ENCODE peak calls at places on chromosomes 7 and 10, in four cellular contexts. V is mesendoderm, K is neural progenitor cell, I is cardiac muscle cell. W is an unnamed sample. For H3K4me1 and H3K27me3, the result is how much of the 10 kb centered on the place peaks cover.

GRCh38 chr7:757741-758163 is 30.7 kb upstream of the PRKAR1B start:
- DNase-seq in V (no peak), I (no peak), K (no peak), W (no peak)

GRCh38 chr7:100157334-100158228 is 942 bp downstream of the TRAPPC14 start:
- DNase-seq in I (peak), V (peak), K (peak), W (peak)

GRCh38 chr10:100579691-100580090 is 43.9 kb downstream of the HIF1AN start:
- DNase-seq in V (no peak), I (no peak), K (no peak), W (no peak)

GRCh38 chr7:140033036-140033435 is 29.7 kb downstream of the PARP12 start:
- DNase-seq in I (no peak), V (no peak), K (no peak), W (no peak)

GRCh38 chr10:71339796-71340589 is 20.9 kb downstream of the SLC29A3 start:
- DNase-seq in V (peak), I (no peak), K (no peak), W (no peak)

GRCh38 chr10:103067484-103067883 is 125.6 kb downstream of the NT5C2 start:
- DNase-seq in I (no peak), V (no peak), K (no peak), W (no peak)

GRCh38 chr10:86659161-86659691 is 4.9 kb downstream of the OPN4 start:
- DNase-seq in V (no peak), I (no peak), K (no peak), W (no peak)

GRCh38 chr10:29657719-29658274 is 23.0 kb upstream of the SVIL start:
- DNase-seq in K (no peak), I (no peak), V (no peak), W (peak)

GRCh38 chr7:76294344-76295024 is 8.0 kb upstream of the HSPB1 start:
- DNase-seq in I (peak), K (peak), V (peak), W (peak)

GRCh38 chr7:21651697-21652096 is 108.9 kb downstream of the DNAH11 start:
- DNase-seq in V (no peak), I (no peak), K (no peak), W (no peak)

GRCh38 chr7:81036871-81037270 is 118.0 kb upstream of the SEMA3C start:
- DNase-seq in K (no peak), I (no peak), V (no peak), W (no peak)

GRCh38 chr10:97102441-97102840 is 83.3 kb downstream of the SLIT1 start:
- DNase-seq in K (no peak), I (no peak), V (no peak), W (no peak)

GRCh38 chr10:36640626-36641025 is 484.8 kb upstream of the ANKRD30A start:
- DNase-seq in V (no peak), I (no peak), K (no peak), W (no peak)

DNA sequence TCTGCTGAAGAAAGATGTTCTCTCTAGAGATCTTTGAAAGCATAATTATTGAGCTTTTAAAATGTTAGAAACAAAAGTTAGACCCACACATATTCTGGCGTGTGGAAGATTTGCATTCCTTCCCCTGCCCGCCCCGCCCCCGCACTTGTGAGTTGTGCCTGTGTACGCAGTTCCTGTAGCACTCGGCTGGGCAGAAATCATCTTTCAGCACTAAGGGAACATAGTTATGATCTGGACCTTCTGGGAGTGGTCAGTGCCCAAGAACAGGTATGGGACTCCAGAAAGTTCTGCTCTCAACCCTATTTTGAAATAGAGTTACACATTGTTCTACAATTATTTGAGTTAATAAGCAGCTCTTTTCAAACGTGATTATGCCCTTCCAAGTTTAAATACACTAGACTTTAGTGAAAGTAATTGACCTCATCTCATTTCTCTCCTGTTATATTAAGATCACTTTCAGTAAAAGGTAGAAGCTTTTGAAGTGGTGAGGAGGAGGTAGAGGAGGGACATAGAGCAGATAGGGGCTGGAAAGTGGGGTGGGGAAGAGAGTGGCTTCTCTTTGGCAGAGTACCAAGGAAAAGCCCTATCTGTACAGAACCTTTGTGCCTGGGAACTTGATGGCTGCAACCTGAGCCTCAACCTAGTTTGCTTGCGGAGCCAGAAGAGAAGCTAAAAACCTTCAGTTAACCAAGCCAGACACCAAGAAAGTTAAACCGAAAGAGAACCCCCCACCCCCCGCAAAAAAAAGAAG is 5.7 kb downstream of the BLVRA start:
- DNase-seq in K (no peak), V (no peak), I (peak), W (no peak)
- H3K4me1 ChIP-seq in K (under half), V (under half), I (under half), W (under half)

GRCh38 chr7:84162584-84162983 is 32.0 kb downstream of the SEMA3A start:
- DNase-seq in I (no peak), K (no peak), V (no peak), W (no peak)

GRCh38 chr7:84157171-84157570 is 37.4 kb downstream of the SEMA3A start:
- DNase-seq in V (no peak), I (no peak), K (no peak), W (no peak)

GRCh38 chr7:84162125-84162524 is 32.5 kb downstream of the SEMA3A start:
- DNase-seq in V (no peak), K (no peak), I (no peak), W (no peak)

GRCh38 chr7:84159435-84159834 is 35.2 kb downstream of the SEMA3A start:
- DNase-seq in K (no peak), V (no peak), I (no peak), W (no peak)

GRCh38 chr7:84161398-84161797 is 33.2 kb downstream of the SEMA3A start:
- DNase-seq in I (no peak), K (no peak), V (no peak), W (no peak)
- H3K27ac ChIP-seq in I (no peak), K (no peak), V (no peak), W (no peak)

GRCh38 chr10:48231178-48231577 is 43.3 kb downstream of the FRMPD2 start:
- DNase-seq in K (no peak), V (no peak), I (no peak), W (no peak)
- H3K27me3 ChIP-seq in K (under half), V (under half), I (under half), W (under half)

DNA sequence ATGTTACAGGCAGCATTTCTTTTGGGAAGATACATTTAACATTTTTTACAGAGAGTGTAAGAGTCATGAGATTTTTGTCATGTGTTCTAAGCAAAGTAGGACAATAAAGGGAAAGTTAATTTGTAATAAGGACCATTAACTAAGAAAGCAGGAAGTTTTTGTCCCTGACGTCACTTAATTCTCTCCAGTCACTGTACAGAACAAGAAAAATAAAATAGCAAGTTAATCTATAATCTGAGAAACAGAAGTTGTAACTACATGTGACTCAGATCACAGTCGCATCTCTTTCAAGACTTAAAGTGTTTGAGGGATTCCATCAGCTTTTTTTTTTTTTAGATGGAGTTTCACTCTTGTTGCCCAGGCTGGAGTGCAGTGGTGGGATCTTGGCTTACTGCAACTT is 49.5 kb upstream of the CAPZA2 start:
- DNase-seq in I (no peak), K (no peak), V (no peak), W (no peak)
- H3K4me1 ChIP-seq in I (under half), K (under half), V (under half), W (under half)

W was measured in SJCRH30.